ENCODE peak calls at places on chromosome X, in nine cellular contexts. F is Calu3; Z is hypothalamus; W is dermis microvascular lymphatic vessel endothelial cell; O is H54; M is ovary; S is T47D; C is activated naive CD4-positive, alpha-beta T cell treated with anti-CD3 and anti-CD28 coated beads for 36 hours; V is Kasumi-1. U is an unnamed sample.

GRCh38 chrX:70013483-70014222 is 36.1 kb downstream of the AWAT2 start:
- DNase-seq in Z (no peak), V (no peak), O (no peak), C (no peak), F (no peak), M (no peak), W (no peak), S (no peak), U (no peak)

GRCh38 chrX:9539611-9540387 is 74.9 kb downstream of the TBL1X start:
- DNase-seq in S (no peak), F (no peak), O (no peak), M (no peak), Z (no peak), V (no peak), C (peak), W (no peak), U (no peak)

GRCh38 chrX:9033989-9034388 is at the start of gene FAM9B:
- DNase-seq in S (no peak), M (no peak), W (no peak), O (no peak), F (no peak), C (no peak), Z (no peak), V (no peak), U (no peak)

GRCh38 chrX:50988649-50989048 is 78.1 kb downstream of the BMP15 start:
- DNase-seq in C (peak), S (peak), M (no peak), F (peak), O (no peak), W (peak), Z (no peak), V (no peak), U (no peak)

GRCh38 chrX:74349387-74349786 is 45.4 kb downstream of the ZCCHC13 start:
- DNase-seq in F (no peak), S (no peak), O (peak), W (no peak), Z (no peak), C (no peak), M (no peak), V (no peak), U (no peak)

GRCh38 chrX:23857409-23857808 is 50.3 kb downstream of the APOO start:
- DNase-seq in M (no peak), W (no peak), Z (no peak), V (no peak), F (no peak), O (no peak), C (no peak), S (no peak), U (no peak)

GRCh38 chrX:69161371-69161770 is 3.9 kb downstream of the PJA1 start:
- DNase-seq in F (no peak), M (no peak), W (no peak), S (no peak), Z (no peak), O (no peak), V (no peak), C (no peak), U (no peak)

GRCh38 chrX:8813036-8813435 is 11.9 kb upstream of the FAM9A start:
- DNase-seq in W (no peak), M (no peak), S (no peak), V (no peak), Z (no peak), O (no peak), C (no peak), F (no peak), U (no peak)

GRCh38 chrX:1390621-1391369 is 1.1 kb downstream of the SLC25A6 start:
- DNase-seq in V (no peak), O (no peak), F (no peak), W (no peak), S (no peak), C (no peak), M (no peak), Z (no peak), U (no peak)

GRCh38 chrX:15946783-15947550 is 92.4 kb upstream of the AP1S2 start:
- DNase-seq in Z (no peak), S (no peak), F (peak), W (no peak), O (no peak), M (no peak), V (no peak), C (peak), U (no peak)

GRCh38 chrX:45852884-45853283 is 652.2 kb upstream of the DIPK2B start:
- DNase-seq in C (no peak), F (no peak), W (no peak), Z (no peak), O (no peak), M (no peak), S (no peak), V (no peak), U (no peak)

GRCh38 chrX:102155806-102156179 is at the start of gene BEX5:
- DNase-seq in M (peak), O (no peak), F (peak), W (peak), V (no peak), S (peak), C (peak), Z (peak), U (peak)

GRCh38 chrX:19121898-19122640 is at the start of gene ADGRG2:
- DNase-seq in Z (no peak), M (peak), F (peak), C (no peak), S (no peak), W (peak), O (no peak), V (no peak), U (peak)

GRCh38 chrX:47227334-47227583 is 5.5 kb upstream of the USP11 start:
- DNase-seq in Z (no peak), F (no peak), M (no peak), O (no peak), S (no peak), W (no peak), C (no peak), V (no peak), U (no peak)

GRCh38 chrX:11864171-11864570 is 106.1 kb downstream of the MSL3 start:
- DNase-seq in O (no peak), W (no peak), F (no peak), V (no peak), M (no peak), C (no peak), Z (no peak), S (no peak), U (no peak)

GRCh38 chrX:146224442-146224841 is 406.8 kb downstream of the SLITRK2 start:
- DNase-seq in V (no peak), O (no peak), M (no peak), Z (no peak), S (peak), F (no peak), C (no peak), W (no peak), U (no peak)

GRCh38 chrX:68710870-68711576 is 63.6 kb downstream of the STARD8 start:
- DNase-seq in V (no peak), M (no peak), Z (no peak), S (peak), C (peak), O (peak), W (peak), F (peak), U (no peak)

GRCh38 chrX:94400488-94400887 is 726.5 kb downstream of the FAM133A start:
- DNase-seq in O (no peak), Z (no peak), V (no peak), M (no peak), W (no peak), C (peak), F (no peak), S (peak), U (no peak)

GRCh38 chrX:51975360-51975759 is 81.9 kb downstream of the MAGED1 start:
- DNase-seq in F (no peak), C (no peak), O (no peak), M (no peak), V (no peak), Z (no peak), W (no peak), S (no peak), U (no peak)

GRCh38 chrX:25534096-25534495 is 518.3 kb upstream of the ARX start:
- DNase-seq in V (no peak), S (no peak), O (no peak), Z (no peak), W (peak), C (no peak), F (no peak), M (no peak), U (no peak)

GRCh38 chrX:135432881-135433521 is 11.3 kb downstream of the SMIM10L2A start:
- DNase-seq in C (no peak), O (no peak), W (no peak), M (no peak), V (no peak), F (no peak), Z (no peak), S (no peak), U (no peak)

GRCh38 chrX:94265323-94265722 is 591.3 kb downstream of the FAM133A start:
- DNase-seq in W (no peak), S (no peak), V (no peak), O (no peak), Z (no peak), M (no peak), F (no peak), C (no peak), U (no peak)

GRCh38 chrX:73855546-73855945 is 292.5 kb downstream of the CHIC1 start:
- DNase-seq in W (peak), F (peak), S (peak), M (peak), Z (peak), V (peak), O (peak), C (peak), U (peak)

GRCh38 chrX:140110081-140110650 is 144.8 kb upstream of the CXorf66 start:
- DNase-seq in C (no peak), S (no peak), O (no peak), W (no peak), M (no peak), F (no peak), Z (no peak), V (no peak), U (no peak)

GRCh38 chrX:20263474-20263873 is 3.2 kb downstream of the RPS6KA3 start:
- DNase-seq in F (no peak), Z (no peak), W (peak), M (no peak), C (no peak), V (no peak), S (no peak), O (no peak), U (no peak)

GRCh38 chrX:97876697-97877407 is 993.1 kb downstream of the RPA4 start:
- DNase-seq in C (no peak), S (no peak), M (no peak), V (no peak), O (no peak), W (no peak), Z (no peak), F (no peak), U (no peak)

GRCh38 chrX:153782324-153782723 is 1.5 kb downstream of the SRPK3 start:
- DNase-seq in Z (no peak), C (no peak), W (peak), F (no peak), S (peak), O (no peak), M (no peak), V (no peak), U (no peak)

GRCh38 chrX:34849371-34849770 is 93.2 kb upstream of the FAM47B start:
- DNase-seq in Z (no peak), C (no peak), S (no peak), F (no peak), V (no peak), O (no peak), M (no peak), W (no peak), U (no peak)

GRCh38 chrX:39381446-39381845 is 580.2 kb downstream of the MID1IP1 start:
- DNase-seq in M (peak), O (no peak), S (no peak), V (no peak), C (no peak), F (no peak), W (no peak), Z (peak), U (no peak)

GRCh38 chrX:71823391-71824057 is 60.4 kb downstream of the CXorf49B start:
- DNase-seq in C (no peak), O (no peak), W (no peak), Z (no peak), V (no peak), F (no peak), S (no peak), M (no peak), U (no peak)

GRCh38 chrX:115399306-115399705 is 109.8 kb downstream of the LUZP4 start:
- DNase-seq in Z (no peak), C (no peak), M (no peak), V (no peak), O (no peak), F (no peak), S (no peak), W (peak), U (no peak)